ENCODE peak calls at places on chromosome 9, in nine cellular contexts. K is EL; L is activated naive CD8-positive, alpha-beta T cell treated with anti-CD3 and anti-CD28 coated beads, Interleukin-2, amount 50 U/mL, for 24 hours; D is HT1080; W is amygdala; G is iPS DF 6.9; C is GM04503; O is stimulated activated naive B cell treated with anti-CD40 and anti-IgM and Interleukin-4, amounts not matched to agents 10 μg/mL and 1 μg/mL and 100 μg/mL, for 72 hours; N is T-helper 22 cell. F is an unnamed sample.

GRCh38 chr9:37994639-37995347 is 74.2 kb downstream of the SHB start:
- DNase-seq in K (peak), L (peak), D (peak), W (peak), G (no peak), C (no peak), O (peak), N (no peak), F (no peak)

GRCh38 chr9:87595605-87596004 is 97.9 kb downstream of the DAPK1 start:
- DNase-seq in K (no peak), L (no peak), D (no peak), W (no peak), G (no peak), C (no peak), O (no peak), N (no peak), F (peak)

GRCh38 chr9:17315341-17315740 is 180.5 kb downstream of the CNTLN start:
- DNase-seq in K (peak), L (no peak), D (no peak), W (no peak), G (no peak), C (peak), O (no peak), N (no peak), F (no peak)

GRCh38 chr9:8282555-8282954 is 483.0 kb upstream of the DMAC1 start:
- DNase-seq in K (no peak), L (no peak), D (no peak), W (no peak), G (no peak), C (no peak), O (no peak), N (no peak), F (no peak)

GRCh38 chr9:36897019-36897418 is 137.0 kb downstream of the PAX5 start:
- DNase-seq in K (no peak), L (no peak), D (no peak), W (no peak), G (no peak), C (no peak), O (no peak), N (no peak), F (no peak)

GRCh38 chr9:70120834-70121510 is 77.3 kb downstream of the MAMDC2 start:
- DNase-seq in K (peak), L (no peak), D (peak), W (no peak), G (no peak), C (peak), O (no peak), N (no peak), F (no peak)

GRCh38 chr9:109812818-109813281 is 32.9 kb downstream of the PALM2AKAP2 start:
- DNase-seq in K (no peak), L (no peak), D (no peak), W (no peak), G (no peak), C (no peak), O (no peak), N (no peak), F (no peak)

GRCh38 chr9:137095664-137096517 is 9.1 kb downstream of the MAN1B1 start:
- DNase-seq in K (no peak), L (peak), D (no peak), W (no peak), G (no peak), C (no peak), O (no peak), N (peak), F (peak)

GRCh38 chr9:107480386-107480789 is 9.2 kb downstream of the KLF4 start:
- DNase-seq in K (peak), L (no peak), D (peak), W (no peak), G (no peak), C (peak), O (no peak), N (no peak), F (no peak)

GRCh38 chr9:134393582-134394280 is 67.5 kb downstream of the RXRA start:
- DNase-seq in K (no peak), L (no peak), D (no peak), W (no peak), G (no peak), C (no peak), O (no peak), N (peak), F (no peak)

GRCh38 chr9:86407022-86407421 is 52.8 kb upstream of the TUT7 start:
- DNase-seq in K (peak), L (peak), D (peak), W (no peak), G (no peak), C (no peak), O (no peak), N (no peak), F (no peak)

GRCh38 chr9:74920944-74921626 is 31.6 kb downstream of the C9orf40 start:
- DNase-seq in K (no peak), L (no peak), D (peak), W (no peak), G (no peak), C (no peak), O (no peak), N (no peak), F (no peak)

GRCh38 chr9:88161144-88161543 is 22.9 kb upstream of the SPATA31C2 start:
- DNase-seq in K (no peak), L (no peak), D (no peak), W (no peak), G (no peak), C (no peak), O (no peak), N (no peak), F (no peak)

GRCh38 chr9:90775657-90776056 is 26.0 kb upstream of the SYK start:
- DNase-seq in K (no peak), L (no peak), D (no peak), W (no peak), G (no peak), C (no peak), O (no peak), N (no peak), F (no peak)

GRCh38 chr9:13144176-13144820 is 135.2 kb downstream of the MPDZ start:
- DNase-seq in K (no peak), L (no peak), D (no peak), W (no peak), G (no peak), C (no peak), O (no peak), N (no peak), F (no peak)

GRCh38 chr9:133331641-133332380 is 4.2 kb downstream of the SURF6 start:
- DNase-seq in K (no peak), L (no peak), D (no peak), W (no peak), G (no peak), C (no peak), O (no peak), N (no peak), F (no peak)

GRCh38 chr9:120411862-120412424 is 168.0 kb downstream of the CDK5RAP2 start:
- DNase-seq in K (no peak), L (no peak), D (no peak), W (no peak), G (no peak), C (no peak), O (no peak), N (no peak), F (peak)

GRCh38 chr9:126915846-126916543 is 1.4 kb downstream of the RALGPS1 start:
- DNase-seq in K (no peak), L (no peak), D (no peak), W (no peak), G (no peak), C (no peak), O (no peak), N (no peak), F (no peak)

GRCh38 chr9:33297455-33297854 is 7.1 kb downstream of the NFX1 start:
- DNase-seq in K (no peak), L (no peak), D (no peak), W (no peak), G (no peak), C (no peak), O (peak), N (no peak), F (no peak)

GRCh38 chr9:133031496-133031911 is 707 bp downstream of the GTF3C5 start:
- DNase-seq in K (peak), L (peak), D (peak), W (no peak), G (no peak), C (no peak), O (no peak), N (no peak), F (peak)

GRCh38 chr9:20408513-20408912 is 213.8 kb downstream of the MLLT3 start:
- DNase-seq in K (no peak), L (no peak), D (no peak), W (no peak), G (no peak), C (no peak), O (no peak), N (no peak), F (peak)